ENCODE peak calls at places on chromosomes 4 and X, in eight cellular contexts. One of them, this sample, is unnamed.

GRCh38 chr4:80006935-80007744 is 65.9 kb downstream of the ANTXR2 start:
- DNase-seq in NB4: peak; percentile 44
- DNase-seq in tibial nerve: no peak
- DNase-seq in transverse colon: no peak
- DNase-seq in body of pancreas: no peak
- DNase-seq in upper lobe of left lung: no peak
- DNase-seq in lower leg skin: no peak
- DNase-seq in suprapubic skin: no peak
- DNase-seq in this sample: no peak

GRCh38 chr4:129336457-129336856 is 240.5 kb downstream of the C4orf33 start:
- DNase-seq in NB4: no peak
- DNase-seq in tibial nerve: no peak
- DNase-seq in transverse colon: no peak
- DNase-seq in body of pancreas: no peak
- DNase-seq in upper lobe of left lung: no peak
- DNase-seq in lower leg skin: no peak
- DNase-seq in suprapubic skin: no peak
- DNase-seq in this sample: no peak

GRCh38 chr4:77959566-77960338 is 97.1 kb downstream of the MRPL1 start:
- DNase-seq in NB4: peak; percentile 62
- DNase-seq in tibial nerve: peak; percentile 30
- DNase-seq in transverse colon: no peak
- DNase-seq in body of pancreas: no peak
- DNase-seq in upper lobe of left lung: no peak
- DNase-seq in lower leg skin: no peak
- DNase-seq in suprapubic skin: no peak
- DNase-seq in this sample: no peak

GRCh38 chrX:115330498-115331138 is 41.1 kb downstream of the LUZP4 start:
- DNase-seq in NB4: peak; percentile 50
- DNase-seq in tibial nerve: no peak
- DNase-seq in transverse colon: peak; percentile 21
- DNase-seq in body of pancreas: peak; percentile 23
- DNase-seq in upper lobe of left lung: peak; percentile 24
- DNase-seq in lower leg skin: no peak
- DNase-seq in suprapubic skin: no peak
- DNase-seq in this sample: peak; percentile 10

GRCh38 chr4:168272488-168272887 is 46.1 kb downstream of the DDX60 start:
- DNase-seq in NB4: no peak
- DNase-seq in tibial nerve: no peak
- DNase-seq in transverse colon: no peak
- DNase-seq in body of pancreas: no peak
- DNase-seq in upper lobe of left lung: no peak
- DNase-seq in lower leg skin: no peak
- DNase-seq in suprapubic skin: no peak
- DNase-seq in this sample: no peak

GRCh38 chr4:80306255-80306654 is 29.3 kb upstream of the CFAP299 start:
- DNase-seq in NB4: no peak
- DNase-seq in tibial nerve: no peak
- DNase-seq in transverse colon: no peak
- DNase-seq in body of pancreas: no peak
- DNase-seq in upper lobe of left lung: no peak
- DNase-seq in lower leg skin: no peak
- DNase-seq in suprapubic skin: no peak
- DNase-seq in this sample: no peak

GRCh38 chr4:90546114-90546513 is 418.9 kb downstream of the CCSER1 start:
- DNase-seq in NB4: no peak
- DNase-seq in tibial nerve: no peak
- DNase-seq in transverse colon: no peak
- DNase-seq in body of pancreas: no peak
- DNase-seq in upper lobe of left lung: no peak
- DNase-seq in lower leg skin: no peak
- DNase-seq in suprapubic skin: no peak
- DNase-seq in this sample: no peak

GRCh38 chr4:87007345-87008181 is 72.8 kb downstream of the AFF1 start:
- DNase-seq in NB4: peak; percentile 68
- DNase-seq in tibial nerve: peak; percentile 70
- DNase-seq in transverse colon: peak; percentile 73
- DNase-seq in body of pancreas: peak; percentile 58
- DNase-seq in upper lobe of left lung: peak; percentile 71
- DNase-seq in lower leg skin: peak; percentile 62
- DNase-seq in suprapubic skin: peak; percentile 80
- DNase-seq in this sample: peak; percentile 70

GRCh38 chr4:186016796-186017195 is 52.2 kb upstream of the TLR3 start:
- DNase-seq in NB4: no peak
- DNase-seq in tibial nerve: no peak
- DNase-seq in transverse colon: no peak
- DNase-seq in body of pancreas: no peak
- DNase-seq in upper lobe of left lung: no peak
- DNase-seq in lower leg skin: no peak
- DNase-seq in suprapubic skin: no peak
- DNase-seq in this sample: no peak

GRCh38 chrX:133250184-133251080 is 32.3 kb upstream of the TFDP3 start:
- DNase-seq in NB4: no peak
- DNase-seq in tibial nerve: no peak
- DNase-seq in transverse colon: no peak
- DNase-seq in body of pancreas: no peak
- DNase-seq in upper lobe of left lung: no peak
- DNase-seq in lower leg skin: no peak
- DNase-seq in suprapubic skin: no peak
- DNase-seq in this sample: no peak

GRCh38 chr4:136078971-136079370 is 1453.3 kb downstream of the PCDH18 start:
- DNase-seq in NB4: peak; percentile 18
- DNase-seq in tibial nerve: no peak
- DNase-seq in transverse colon: no peak
- DNase-seq in body of pancreas: no peak
- DNase-seq in upper lobe of left lung: no peak
- DNase-seq in lower leg skin: no peak
- DNase-seq in suprapubic skin: no peak
- DNase-seq in this sample: no peak

GRCh38 chrX:75968293-75968692 is 183.2 kb upstream of the MAGEE2 start:
- DNase-seq in NB4: no peak
- DNase-seq in tibial nerve: no peak
- DNase-seq in transverse colon: peak; percentile 20
- DNase-seq in body of pancreas: no peak
- DNase-seq in upper lobe of left lung: no peak
- DNase-seq in lower leg skin: no peak
- DNase-seq in suprapubic skin: no peak
- DNase-seq in this sample: no peak

GRCh38 chrX:40468033-40468979 is 112.5 kb upstream of the ATP6AP2 start:
- DNase-seq in NB4: peak; percentile 83
- DNase-seq in tibial nerve: peak; percentile 46
- DNase-seq in transverse colon: peak; percentile 59
- DNase-seq in body of pancreas: peak; percentile 49
- DNase-seq in upper lobe of left lung: peak; percentile 76
- DNase-seq in lower leg skin: peak; percentile 21
- DNase-seq in suprapubic skin: no peak
- DNase-seq in this sample: no peak

GRCh38 chr4:158033416-158033863 is 139.4 kb downstream of the GASK1B start:
- DNase-seq in NB4: no peak
- DNase-seq in tibial nerve: no peak
- DNase-seq in transverse colon: no peak
- DNase-seq in body of pancreas: peak; percentile 41
- DNase-seq in upper lobe of left lung: no peak
- DNase-seq in lower leg skin: no peak
- DNase-seq in suprapubic skin: no peak
- DNase-seq in this sample: no peak

GRCh38 chrX:115895678-115896329 is 274.7 kb upstream of the AGTR2 start:
- DNase-seq in NB4: no peak
- DNase-seq in tibial nerve: no peak
- DNase-seq in transverse colon: no peak
- DNase-seq in body of pancreas: no peak
- DNase-seq in upper lobe of left lung: no peak
- DNase-seq in lower leg skin: no peak
- DNase-seq in suprapubic skin: no peak
- DNase-seq in this sample: no peak

GRCh38 chr4:5801696-5802095 is 90.7 kb downstream of the EVC start:
- DNase-seq in NB4: no peak
- DNase-seq in tibial nerve: no peak
- DNase-seq in transverse colon: no peak
- DNase-seq in body of pancreas: no peak
- DNase-seq in upper lobe of left lung: no peak
- DNase-seq in lower leg skin: no peak
- DNase-seq in suprapubic skin: peak; percentile 41
- DNase-seq in this sample: no peak

GRCh38 chr4:5808081-5808741 is 84.7 kb downstream of the CRMP1 start:
- DNase-seq in NB4: no peak
- DNase-seq in tibial nerve: no peak
- DNase-seq in transverse colon: no peak
- DNase-seq in body of pancreas: no peak
- DNase-seq in upper lobe of left lung: no peak
- DNase-seq in lower leg skin: no peak
- DNase-seq in suprapubic skin: no peak
- DNase-seq in this sample: no peak

GRCh38 chr4:5802565-5802964 is 90.3 kb downstream of the CRMP1 start:
- DNase-seq in NB4: no peak
- DNase-seq in tibial nerve: no peak
- DNase-seq in transverse colon: no peak
- DNase-seq in body of pancreas: no peak
- DNase-seq in upper lobe of left lung: no peak
- DNase-seq in lower leg skin: no peak
- DNase-seq in suprapubic skin: peak; percentile 5
- DNase-seq in this sample: no peak

GRCh38 chr4:5805270-5805669 is 87.6 kb downstream of the CRMP1 start:
- DNase-seq in NB4: no peak
- DNase-seq in tibial nerve: no peak
- DNase-seq in transverse colon: no peak
- DNase-seq in body of pancreas: no peak
- DNase-seq in upper lobe of left lung: no peak
- DNase-seq in lower leg skin: no peak
- DNase-seq in suprapubic skin: no peak
- DNase-seq in this sample: no peak

GRCh38 chr4:5804656-5805055 is 88.2 kb downstream of the CRMP1 start:
- DNase-seq in NB4: peak; percentile 41
- DNase-seq in tibial nerve: no peak
- DNase-seq in transverse colon: no peak
- DNase-seq in body of pancreas: no peak
- DNase-seq in upper lobe of left lung: no peak
- DNase-seq in lower leg skin: no peak
- DNase-seq in suprapubic skin: peak; percentile 33
- DNase-seq in this sample: no peak
- TF ChIP-seq CTCF in NB4: peak; percentile 92
- TF ChIP-seq CTCF in tibial nerve: no peak
- TF ChIP-seq CTCF in transverse colon: no peak
- TF ChIP-seq CTCF in body of pancreas: no peak
- TF ChIP-seq CTCF in upper lobe of left lung: no peak
- TF ChIP-seq CTCF in lower leg skin: no peak
- TF ChIP-seq CTCF in suprapubic skin: no peak
- TF ChIP-seq CTCF in this sample: no peak

DNA sequence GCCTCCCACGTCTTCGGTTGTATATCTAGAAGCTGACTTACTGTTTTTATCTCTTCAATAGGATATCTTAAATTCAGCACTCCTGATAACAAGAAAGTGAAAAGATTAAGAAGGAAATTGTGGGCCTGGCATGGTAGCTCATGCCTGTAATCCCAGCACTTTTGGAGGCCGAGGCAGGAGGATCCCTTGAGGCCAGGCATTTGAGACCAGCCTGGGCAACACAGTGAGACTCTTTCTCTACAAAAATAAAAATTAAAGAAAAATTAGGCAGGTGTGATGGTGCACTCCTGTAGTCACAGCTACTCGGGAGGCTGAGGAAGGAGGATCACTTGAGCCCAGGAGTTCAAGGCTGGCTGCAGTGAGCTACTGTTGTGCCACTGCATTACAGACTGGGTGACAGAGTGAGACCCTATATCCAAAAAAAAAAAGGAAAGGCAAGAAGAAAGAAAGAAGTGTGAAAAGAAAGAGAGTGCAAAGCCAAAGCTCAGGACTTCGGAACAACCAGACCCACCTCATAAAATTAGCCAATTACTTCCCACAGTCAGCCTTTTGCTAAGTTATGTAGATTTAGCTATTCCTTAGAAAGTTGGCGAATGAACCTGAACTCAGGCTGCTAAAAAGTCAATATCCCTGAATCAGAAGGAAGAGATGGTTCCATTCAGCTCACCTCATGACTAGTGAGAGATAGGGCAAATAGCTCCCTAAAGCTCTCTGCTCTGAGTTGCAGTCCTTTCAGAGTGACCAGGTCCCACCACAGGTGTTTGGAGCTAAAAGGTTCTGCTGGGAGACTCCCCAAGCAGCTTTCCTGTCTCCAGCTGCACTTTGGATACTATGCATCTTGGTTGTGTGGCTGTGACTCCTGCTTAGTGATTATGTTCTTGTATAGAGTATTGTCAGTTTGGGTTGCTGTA is 9.2 kb downstream of the FGG start:
- DNase-seq in NB4: no peak
- DNase-seq in tibial nerve: no peak
- DNase-seq in transverse colon: no peak
- DNase-seq in body of pancreas: no peak
- DNase-seq in upper lobe of left lung: no peak
- DNase-seq in lower leg skin: no peak
- DNase-seq in suprapubic skin: no peak
- DNase-seq in this sample: no peak
- TF ChIP-seq POLR2A in NB4: no peak
- TF ChIP-seq POLR2A in tibial nerve: no peak
- TF ChIP-seq POLR2A in transverse colon: no peak
- TF ChIP-seq POLR2A in body of pancreas: no peak
- TF ChIP-seq POLR2A in upper lobe of left lung: no peak
- TF ChIP-seq POLR2A in lower leg skin: no peak
- TF ChIP-seq POLR2A in suprapubic skin: no peak
- TF ChIP-seq POLR2A in this sample: no peak

GRCh38 chr4:71468086-71468485 is 129.3 kb downstream of the SLC4A4 start:
- DNase-seq in NB4: no peak
- DNase-seq in tibial nerve: no peak
- DNase-seq in transverse colon: no peak
- DNase-seq in body of pancreas: no peak
- DNase-seq in upper lobe of left lung: no peak
- DNase-seq in lower leg skin: no peak
- DNase-seq in suprapubic skin: no peak
- DNase-seq in this sample: no peak
- TF ChIP-seq CTCF in NB4: no peak
- TF ChIP-seq CTCF in tibial nerve: no peak
- TF ChIP-seq CTCF in transverse colon: no peak
- TF ChIP-seq CTCF in body of pancreas: no peak
- TF ChIP-seq CTCF in upper lobe of left lung: no peak
- TF ChIP-seq CTCF in lower leg skin: no peak
- TF ChIP-seq CTCF in suprapubic skin: no peak
- TF ChIP-seq CTCF in this sample: no peak

GRCh38 chr4:110959041-110959643 is 336.3 kb upstream of the PITX2 start:
- DNase-seq in NB4: peak; percentile 7
- DNase-seq in tibial nerve: no peak
- DNase-seq in transverse colon: no peak
- DNase-seq in body of pancreas: no peak
- DNase-seq in upper lobe of left lung: no peak
- DNase-seq in lower leg skin: no peak
- DNase-seq in suprapubic skin: no peak
- DNase-seq in this sample: no peak

GRCh38 chr4:110962616-110963015 is 339.7 kb upstream of the PITX2 start:
- DNase-seq in NB4: no peak
- DNase-seq in tibial nerve: no peak
- DNase-seq in transverse colon: no peak
- DNase-seq in body of pancreas: no peak
- DNase-seq in upper lobe of left lung: no peak
- DNase-seq in lower leg skin: no peak
- DNase-seq in suprapubic skin: no peak
- DNase-seq in this sample: no peak

DNA sequence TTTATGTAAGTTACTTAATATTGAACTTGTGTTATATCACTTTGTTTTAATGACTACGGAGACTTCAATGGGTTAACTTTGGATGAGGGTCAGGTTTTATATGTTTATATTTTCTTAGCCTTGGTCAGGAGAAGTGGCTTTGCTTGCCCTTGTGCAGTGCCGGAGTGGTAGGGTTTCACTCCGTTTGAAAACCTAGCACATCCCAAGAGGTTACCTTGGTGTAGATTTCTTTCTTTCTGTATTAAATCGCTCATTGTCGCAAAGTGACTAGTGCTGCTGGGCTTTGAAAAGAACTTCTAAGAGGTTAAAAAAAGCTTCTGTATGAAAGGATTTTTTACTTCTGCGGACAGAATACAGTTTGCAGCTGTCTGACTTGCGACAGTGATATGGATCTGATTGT is 340.7 kb upstream of the PITX2 start:
- DNase-seq in NB4: no peak
- DNase-seq in tibial nerve: no peak
- DNase-seq in transverse colon: no peak
- DNase-seq in body of pancreas: no peak
- DNase-seq in upper lobe of left lung: no peak
- DNase-seq in lower leg skin: no peak
- DNase-seq in suprapubic skin: no peak
- DNase-seq in this sample: no peak
- TF ChIP-seq POLR2A in NB4: no peak
- TF ChIP-seq POLR2A in tibial nerve: no peak
- TF ChIP-seq POLR2A in transverse colon: no peak
- TF ChIP-seq POLR2A in body of pancreas: no peak
- TF ChIP-seq POLR2A in upper lobe of left lung: no peak
- TF ChIP-seq POLR2A in lower leg skin: no peak
- TF ChIP-seq POLR2A in suprapubic skin: no peak
- TF ChIP-seq POLR2A in this sample: no peak